ENCODE peak calls at places on chromosomes 7 and 10, in six cellular contexts. L is HepG2, P is A549, V is HCT116, S is HL-60, G is SK-N-SH. T is an unnamed sample.

GRCh38 chr10:62903828-62904227 is 87.7 kb upstream of the EGR2 start:
- DNase-seq in L (no peak), P (no peak), G (no peak), V (no peak), S (no peak), T (no peak)

GRCh38 chr7:17236161-17236560 is 62.3 kb upstream of the AHR start:
- DNase-seq in V (no peak), G (no peak), P (no peak), L (no peak), S (no peak), T (no peak)

GRCh38 chr7:108430664-108431063 is 25.6 kb downstream of the NRCAM start:
- DNase-seq in L (no peak), S (no peak), P (no peak), G (no peak), V (no peak), T (no peak)

GRCh38 chr7:116353614-116354013 is 143.3 kb downstream of the TES start:
- DNase-seq in S (no peak), G (no peak), V (no peak), L (no peak), P (no peak), T (no peak)

GRCh38 chr7:112630565-112630964 is 149.8 kb downstream of the LSMEM1 start:
- DNase-seq in P (no peak), V (no peak), S (no peak), L (no peak), G (no peak), T (peak; percentile 25)

GRCh38 chr7:108368466-108368865 is 87.8 kb downstream of the NRCAM start:
- DNase-seq in S (no peak), P (no peak), V (no peak), L (no peak), G (no peak), T (no peak)

GRCh38 chr10:13708256-13708990 is 121.7 kb downstream of the PRPF18 start:
- DNase-seq in L (no peak), G (peak; percentile 38), P (no peak), V (no peak), S (no peak), T (no peak)

GRCh38 chr10:117300671-117301070 is 59.8 kb downstream of the SLC18A2 start:
- DNase-seq in L (no peak), V (no peak), S (no peak), P (no peak), G (no peak), T (no peak)

GRCh38 chr10:124588736-124589451 is 127.3 kb downstream of the LHPP start:
- DNase-seq in G (no peak), P (no peak), V (no peak), S (no peak), L (peak; percentile 15), T (no peak)

GRCh38 chr7:19713676-19714075 is 4.8 kb upstream of the POLR1F start:
- DNase-seq in S (peak; percentile 16), G (peak; percentile 15), L (peak; percentile 23), P (no peak), V (peak; percentile 51), T (peak; percentile 22)

GRCh38 chr10:99815611-99816010 is 33.2 kb downstream of the ABCC2 start:
- DNase-seq in L (no peak), V (no peak), P (no peak), G (no peak), S (no peak), T (no peak)

GRCh38 chr7:34337163-34337562 is 320.9 kb upstream of the NPSR1 start:
- DNase-seq in L (no peak), G (no peak), V (no peak), S (no peak), P (no peak), T (no peak)

GRCh38 chr10:52314822-52315552 is 906 bp downstream of the DKK1 start:
- DNase-seq in G (peak; percentile 53), L (no peak), P (peak; percentile 13), S (no peak), V (no peak), T (no peak)

GRCh38 chr10:110680473-110681020 is 36.4 kb downstream of the RBM20 start:
- DNase-seq in L (no peak), V (no peak), P (no peak), S (no peak), G (no peak), T (no peak)

GRCh38 chr10:131686781-131687419 is 213.9 kb upstream of the PPP2R2D start:
- DNase-seq in P (no peak), S (no peak), L (no peak), G (no peak), V (no peak), T (no peak)

GRCh38 chr7:87021285-87021684 is 38.2 kb downstream of the ELAPOR2 start:
- DNase-seq in G (no peak), S (no peak), L (no peak), P (no peak), V (no peak), T (no peak)

GRCh38 chr10:61452229-61452651 is 941 bp downstream of the TMEM26 start:
- DNase-seq in L (no peak), V (no peak), S (no peak), G (peak; percentile 50), P (no peak), T (no peak)

GRCh38 chr10:99854860-99855259 is 72.4 kb downstream of the ABCC2 start:
- DNase-seq in S (no peak), P (peak; percentile 41), V (peak; percentile 51), L (peak; percentile 41), G (peak; percentile 50), T (no peak)

GRCh38 chr7:102404005-102404861 is 8.1 kb downstream of the PRKRIP1 start:
- DNase-seq in S (peak; percentile 89), P (peak; percentile 82), V (peak; percentile 35), G (peak; percentile 82), L (peak; percentile 64), T (peak; percentile 65)

GRCh38 chr7:116367171-116367813 is 132.2 kb upstream of the CAV2 start:
- DNase-seq in G (no peak), S (no peak), L (no peak), V (no peak), P (no peak), T (no peak)

GRCh38 chr7:131948434-131949053 is 392.1 kb upstream of the PODXL start:
- DNase-seq in L (peak; percentile 13), G (no peak), P (peak; percentile 71), S (no peak), V (no peak), T (no peak)

GRCh38 chr7:1569016-1569415 is 816 bp downstream of the PSMG3 start:
- DNase-seq in G (peak; percentile 48), L (no peak), P (no peak), V (no peak), S (peak; percentile 76), T (no peak)

GRCh38 chr10:2745666-2746065 is 321.7 kb upstream of the PFKP start:
- DNase-seq in L (no peak), P (no peak), G (no peak), V (no peak), S (no peak), T (no peak)

GRCh38 chr7:45922810-45923209 is 1.7 kb upstream of the IGFBP3 start:
- DNase-seq in S (no peak), G (no peak), P (no peak), V (no peak), L (no peak), T (no peak)

GRCh38 chr7:77428777-77429231 is 12.7 kb upstream of the GSAP start:
- DNase-seq in V (no peak), P (no peak), L (no peak), G (no peak), S (peak; percentile 50), T (no peak)

GRCh38 chr7:28364082-28364481 is 48.2 kb upstream of the CREB5 start:
- DNase-seq in G (no peak), V (no peak), S (no peak), L (no peak), P (no peak), T (no peak)

GRCh38 chr10:90557385-90557784 is 300.5 kb downstream of the HTR7 start:
- DNase-seq in G (no peak), V (no peak), S (no peak), L (no peak), P (no peak), T (no peak)
- TF ChIP-seq REST in G (no peak), V (no peak), S (no peak), L (no peak), P (no peak), T (no peak)

GRCh38 chr7:89458076-89458475 is 662.5 kb upstream of the TEX47 start:
- DNase-seq in P (no peak), S (no peak), V (no peak), L (no peak), G (no peak), T (no peak)
- TF ChIP-seq REST in P (no peak), S (no peak), V (no peak), L (no peak), G (no peak), T (no peak)

DNA sequence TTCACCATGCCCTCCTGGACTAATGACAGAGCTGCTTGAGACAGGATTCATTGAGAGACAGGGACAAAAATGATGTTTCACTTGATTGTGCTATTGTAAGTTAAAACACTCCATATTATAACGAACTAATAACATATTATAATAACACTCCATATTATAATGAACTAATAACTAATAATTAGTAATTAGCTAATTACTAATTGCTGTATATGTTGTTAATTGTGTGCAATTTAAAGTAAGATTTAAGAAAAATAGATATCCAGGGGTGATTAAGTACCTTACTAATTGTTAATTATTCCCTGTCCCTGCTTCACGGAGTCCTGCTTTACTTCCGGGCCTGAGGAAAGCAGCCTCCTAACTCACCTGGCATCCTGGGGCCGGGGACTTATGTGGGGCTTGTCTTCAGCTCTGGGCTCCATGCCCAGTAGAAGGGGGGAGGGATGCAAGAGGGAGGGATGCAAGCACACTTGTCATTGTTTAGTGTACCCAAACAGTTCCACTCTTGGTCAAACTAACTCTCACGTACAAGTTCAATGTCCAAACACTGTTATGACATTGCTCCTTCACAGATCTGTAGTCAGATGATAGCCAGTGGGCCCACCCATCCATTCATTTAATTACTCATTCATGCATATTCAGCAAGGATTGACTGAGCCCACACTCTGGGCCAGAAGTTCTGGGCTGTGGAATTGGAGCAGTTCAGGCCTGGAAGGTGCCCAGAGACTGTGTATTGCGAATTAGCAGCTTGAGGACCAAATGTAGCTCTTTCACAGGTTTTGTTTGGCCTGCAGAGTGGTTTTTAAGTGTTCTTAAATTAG is 53.8 kb downstream of the COL13A1 start:
- DNase-seq in V (no peak), L (peak; percentile 46), G (no peak), P (no peak), S (no peak), T (no peak)
- TF ChIP-seq REST in V (no peak), L (no peak), G (no peak), P (no peak), S (no peak), T (no peak)

GRCh38 chr10:44715081-44715480 is 196.1 kb upstream of the TMEM72 start:
- DNase-seq in G (no peak), S (no peak), L (no peak), V (no peak), P (no peak), T (no peak)

GRCh38 chr10:44716470-44716869 is 194.7 kb upstream of the TMEM72 start:
- DNase-seq in V (no peak), G (no peak), S (no peak), P (no peak), L (no peak), T (no peak)

GRCh38 chr10:44713307-44713706 is 197.8 kb upstream of the TMEM72 start:
- DNase-seq in L (no peak), V (no peak), G (no peak), P (no peak), S (no peak), T (no peak)

DNA sequence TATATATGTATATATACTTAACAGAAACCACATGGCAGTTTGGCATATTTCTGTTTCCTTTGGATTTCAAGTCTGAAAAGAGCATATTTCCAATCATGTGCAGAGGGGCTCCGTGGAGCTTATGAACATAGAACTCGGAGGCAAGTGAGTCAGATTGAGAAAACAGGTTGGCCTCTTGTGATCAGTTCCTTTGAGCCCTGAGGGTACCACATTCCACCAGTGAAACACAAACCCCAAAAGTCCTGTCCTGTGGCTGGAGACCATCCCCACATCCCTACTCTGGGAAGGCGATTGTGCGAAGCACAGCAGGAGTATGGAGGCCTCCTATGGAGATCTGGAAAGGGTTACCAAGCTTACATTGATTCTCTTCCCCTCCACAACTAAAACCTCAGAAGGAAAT is 196.7 kb upstream of the TMEM72 start:
- DNase-seq in V (no peak), S (no peak), G (no peak), L (no peak), P (no peak), T (no peak)
- TF ChIP-seq REST in V (no peak), S (no peak), G (no peak), L (no peak), P (no peak), T (no peak)